ENCODE peak calls at places on chromosomes 12 and 14, in six cellular contexts. Q is K562, Z is upper lobe of left lung, U is Panc1, X is HCT116, L is GM12878. R is an unnamed sample.
A peak's percentile ranks its signal among the peaks of the same experiment; 100 is the strongest.

GRCh38 chr12:50984899-50985298 is 32.6 kb downstream of the HIGD1C start:
- ATAC-seq in Q (no peak), Z (no peak), U (no peak), X (no peak), L (no peak), R (peak; percentile 42)

GRCh38 chr12:71708658-71709057 is 22.8 kb downstream of the TMEM19 start:
- ATAC-seq in Q (no peak), Z (no peak), U (no peak), X (no peak), L (no peak), R (no peak)

GRCh38 chr12:67998379-67998778 is 9.1 kb downstream of the IFNG-AS1 start:
- ATAC-seq in Q (no peak), Z (no peak), U (no peak), X (no peak), L (no peak), R (no peak)

GRCh38 chr14:83706555-83706954 is 1823.4 kb upstream of the FLRT2 start:
- ATAC-seq in Q (no peak), Z (no peak), U (no peak), X (no peak), L (no peak), R (no peak)

GRCh38 chr12:108582981-108583770 is 14.7 kb downstream of the TMEM119 start:
- ATAC-seq in Q (no peak), Z (no peak), U (no peak), X (no peak), L (no peak), R (no peak)

GRCh38 chr14:35050652-35051051 is 4.6 kb downstream of the FAM177A1 start:
- ATAC-seq in Q (peak; percentile 20), Z (no peak), U (no peak), X (no peak), L (no peak), R (no peak)

GRCh38 chr14:72651081-72651480 is 242.8 kb downstream of the DPF3 start:
- ATAC-seq in Q (no peak), Z (no peak), U (no peak), X (no peak), L (no peak), R (no peak)

GRCh38 chr14:60242420-60242819 is 6.6 kb upstream of the PPM1A start:
- ATAC-seq in Q (no peak), Z (no peak), U (no peak), X (no peak), L (no peak), R (no peak)

GRCh38 chr14:52078093-52078492 is 9.2 kb upstream of the NID2 start:
- ATAC-seq in Q (no peak), Z (no peak), U (no peak), X (no peak), L (no peak), R (no peak)

GRCh38 chr12:119786539-119786938 is 90.6 kb downstream of the CIT start:
- ATAC-seq in Q (no peak), Z (no peak), U (no peak), X (no peak), L (no peak), R (no peak)

GRCh38 chr12:12108441-12109058 is 37.8 kb downstream of the BCL2L14 start:
- ATAC-seq in Q (no peak), Z (no peak), U (no peak), X (no peak), L (no peak), R (no peak)

GRCh38 chr12:109529618-109530300 is 43.5 kb downstream of the MMAB start:
- ATAC-seq in Q (no peak), Z (no peak), U (no peak), X (no peak), L (no peak), R (no peak)

GRCh38 chr12:6979021-6979420 is 8.3 kb downstream of the EMG1 start:
- ATAC-seq in Q (no peak), Z (peak; percentile 56), U (peak; percentile 28), X (no peak), L (no peak), R (no peak)

GRCh38 chr14:81435048-81435577 is 35.0 kb upstream of the STON2 start:
- ATAC-seq in Q (peak; percentile 67), Z (no peak), U (no peak), X (no peak), L (no peak), R (no peak)

GRCh38 chr12:122969657-122970056 is 3.4 kb upstream of the ABCB9 start:
- ATAC-seq in Q (no peak), Z (no peak), U (no peak), X (no peak), L (no peak), R (no peak)

GRCh38 chr12:70910666-70911065 is 9.9 kb downstream of the PTPRR start:
- ATAC-seq in Q (no peak), Z (no peak), U (no peak), X (no peak), L (no peak), R (no peak)

GRCh38 chr12:51192284-51192671 is 19.3 kb upstream of the TFCP2 start:
- ATAC-seq in Q (no peak), Z (no peak), U (no peak), X (peak; percentile 62), L (no peak), R (no peak)

GRCh38 chr12:69262264-69262974 is 23.1 kb downstream of the CPSF6 start:
- ATAC-seq in Q (no peak), Z (no peak), U (no peak), X (no peak), L (no peak), R (no peak)
- TF ChIP-seq POLR2AphosphoS5 in Q (no peak), Z (no peak), U (no peak), X (no peak), L (no peak), R (no peak)

DNA sequence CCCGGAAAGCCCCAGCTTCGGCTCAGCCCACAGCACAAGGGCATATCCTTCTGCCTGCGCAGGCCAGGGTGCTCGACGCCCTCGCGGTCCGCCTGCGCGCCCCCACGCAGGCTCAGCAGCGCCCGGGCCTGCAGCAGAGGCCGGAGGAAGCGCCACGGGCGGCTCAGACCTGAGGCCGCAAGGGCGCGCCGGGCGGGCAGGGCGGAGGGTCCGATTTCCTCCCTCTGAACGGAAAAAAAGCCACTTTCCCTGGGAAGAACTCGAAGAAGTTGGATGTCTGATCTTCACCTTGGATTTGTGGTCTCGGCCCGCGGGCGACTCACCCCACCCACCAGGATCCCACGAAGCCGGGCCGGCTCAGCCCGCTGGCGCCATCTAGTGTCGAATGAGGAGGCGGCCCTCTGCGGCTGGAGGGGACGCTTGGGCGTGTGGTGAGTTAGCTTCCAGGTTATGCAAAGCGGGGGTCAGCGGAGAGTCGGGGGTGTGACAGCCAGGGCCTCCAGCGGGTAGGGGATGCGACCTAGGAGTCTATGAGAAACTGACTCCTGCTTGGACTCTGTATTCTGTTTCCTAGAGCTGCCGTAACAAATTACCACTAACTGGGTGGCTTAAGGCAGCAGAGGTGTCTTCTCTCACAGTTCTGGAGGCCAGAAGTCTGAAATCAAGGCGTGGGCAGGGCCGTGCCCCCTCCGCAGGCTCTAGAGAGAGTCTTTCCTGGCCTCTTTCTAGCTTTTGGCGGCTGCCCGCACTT is 40.0 kb upstream of the SRSF5 start:
- ATAC-seq in Q (peak; percentile 98), Z (peak; percentile 94), U (peak; percentile 97), X (peak; percentile 95), L (peak; percentile 97), R (peak; percentile 90)
- TF ChIP-seq POLR2AphosphoS5 in Q (no peak), Z (peak; percentile 31), U (no peak), X (no peak), L (no peak), R (no peak)

DNA sequence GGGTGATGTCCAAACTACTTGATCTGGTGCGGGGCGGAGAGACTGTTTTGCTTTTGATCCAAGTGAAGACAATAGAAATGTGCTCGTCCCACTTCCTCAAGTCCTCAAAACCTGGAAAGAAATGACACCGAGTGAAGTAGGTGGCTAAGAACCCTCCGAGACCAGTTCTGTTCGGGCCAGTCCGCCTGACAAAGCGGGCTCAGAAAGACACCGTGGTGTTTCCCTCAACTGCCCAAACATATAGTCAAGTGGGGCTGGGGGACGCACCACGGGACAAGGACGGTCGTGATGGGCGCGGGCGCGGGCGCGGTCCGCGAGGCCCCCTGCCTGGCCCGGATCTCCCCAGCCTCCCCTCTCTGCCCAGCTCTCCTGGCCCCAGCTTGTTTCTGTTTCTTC is 1.6 kb downstream of the PHLDA1 start:
- ATAC-seq in Q (no peak), Z (no peak), U (no peak), X (no peak), L (peak; percentile 1), R (no peak)
- TF ChIP-seq POLR2AphosphoS5 in Q (no peak), Z (peak; percentile 25), U (peak; percentile 98), X (peak; percentile 82), L (no peak), R (no peak)

GRCh38 chr12:45217846-45218245 is 2.0 kb downstream of the ANO6 start:
- ATAC-seq in Q (no peak), Z (no peak), U (no peak), X (no peak), L (no peak), R (no peak)

GRCh38 chr12:45214739-45215418 is 1.0 kb upstream of the ANO6 start:
- ATAC-seq in Q (no peak), Z (no peak), U (no peak), X (no peak), L (no peak), R (no peak)

GRCh38 chr12:45215419-45216296 is at the start of gene ANO6:
- ATAC-seq in Q (peak; percentile 87), Z (peak; percentile 96), U (peak; percentile 88), X (peak; percentile 84), L (peak; percentile 83), R (peak; percentile 92)

GRCh38 chr12:45216297-45216982 is 545 bp downstream of the ANO6 start:
- ATAC-seq in Q (peak; percentile 74), Z (peak; percentile 78), U (peak; percentile 40), X (peak; percentile 54), L (peak; percentile 67), R (peak; percentile 71)

GRCh38 chr12:45216983-45217485 is 1.1 kb downstream of the ANO6 start:
- ATAC-seq in Q (no peak), Z (no peak), U (no peak), X (no peak), L (no peak), R (no peak)
- TF ChIP-seq POLR2AphosphoS5 in Q (no peak), Z (no peak), U (no peak), X (no peak), L (no peak), R (no peak)

DNA sequence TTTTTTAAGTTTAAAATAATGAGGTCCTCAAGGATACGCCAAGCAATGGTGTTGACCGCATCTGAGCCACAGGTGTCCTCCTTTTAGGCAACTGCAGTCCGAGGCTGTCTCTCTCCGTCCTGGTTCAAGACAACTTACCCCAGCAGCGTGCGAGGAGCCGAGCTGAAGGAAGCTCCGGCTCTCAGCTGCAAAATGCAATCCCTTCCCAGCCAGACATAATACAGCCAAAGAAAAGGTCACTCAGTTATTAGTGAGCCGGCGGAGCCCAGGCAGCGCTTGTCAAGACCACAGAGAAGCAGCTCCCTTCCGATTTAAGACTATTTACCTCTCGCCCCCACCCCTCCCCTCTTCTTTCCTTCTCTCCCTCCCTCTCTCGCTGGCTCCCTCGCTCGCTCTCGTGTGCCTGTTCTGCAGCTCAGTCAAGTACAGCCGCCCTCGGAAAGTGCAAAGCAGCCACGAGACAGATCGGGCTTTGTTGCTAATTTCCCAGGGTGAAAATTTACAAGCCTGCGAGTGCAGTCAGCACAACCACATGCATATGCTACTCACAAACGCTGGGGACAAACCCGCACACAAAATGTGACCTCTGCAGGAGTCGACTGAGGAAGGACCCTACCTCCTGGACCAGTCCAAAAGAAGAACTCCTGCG is 363 bp upstream of the LMO3 start:
- ATAC-seq in Q (no peak), Z (peak; percentile 56), U (peak; percentile 68), X (no peak), L (peak; percentile 40), R (peak; percentile 46)
- TF ChIP-seq POLR2AphosphoS5 in Q (no peak), Z (no peak), U (no peak), X (no peak), L (no peak), R (no peak)

GRCh38 chr12:15001733-15002471 is 29.1 kb downstream of the PDE6H start:
- ATAC-seq in Q (no peak), Z (no peak), U (no peak), X (no peak), L (no peak), R (peak; percentile 85)
- TF ChIP-seq POLR2AphosphoS5 in Q (no peak), Z (no peak), U (no peak), X (no peak), L (no peak), R (peak; percentile 58)

R was measured in gastroesophageal sphincter.